ENCODE peak calls at places on chromosomes 5 and 9, in five cellular contexts. X is PC-3; Q is endothelial cell of umbilical vein; A is CD8-positive, alpha-beta T cell; R is prostate gland. H is an unnamed sample. For H3K4me1, the result is how much of the 10 kb centered on the place peaks cover.

GRCh38 chr5:89110916-89111646 is 228.1 kb upstream of the MEF2C start:
- DNase-seq in X (peak), Q (no peak), R (no peak), A (no peak), H (no peak)

GRCh38 chr5:96861044-96861443 is 15.3 kb upstream of the ERAP2 start:
- DNase-seq in X (no peak), Q (no peak), A (no peak), R (no peak), H (no peak)

GRCh38 chr5:141672856-141673813 is 8.9 kb downstream of the ARAP3 start:
- DNase-seq in Q (no peak), A (no peak), R (no peak), X (no peak), H (no peak)

GRCh38 chr9:85258823-85259370 is 482.9 kb downstream of the AGTPBP1 start:
- DNase-seq in Q (peak), R (peak), X (peak), A (no peak), H (peak)

GRCh38 chr5:82314964-82315728 is 37.0 kb upstream of the RPS23 start:
- DNase-seq in A (no peak), R (no peak), Q (no peak), X (no peak), H (no peak)

GRCh38 chr5:65774346-65774745 is 52.3 kb downstream of the NLN start:
- DNase-seq in R (no peak), A (no peak), Q (no peak), X (peak), H (no peak)

GRCh38 chr9:121883281-121884056 is 209.6 kb downstream of the TTLL11 start:
- DNase-seq in Q (peak), R (no peak), X (no peak), A (no peak), H (no peak)

GRCh38 chr5:162801235-162801634 is 636.2 kb upstream of the CCNG1 start:
- DNase-seq in X (no peak), Q (no peak), A (no peak), R (no peak), H (no peak)

GRCh38 chr5:109352475-109352874 is 57.3 kb downstream of the PJA2 start:
- DNase-seq in Q (no peak), X (no peak), A (no peak), R (no peak), H (no peak)

GRCh38 chr5:96243862-96244261 is 189.2 kb downstream of the PCSK1 start:
- DNase-seq in R (no peak), X (no peak), A (no peak), Q (no peak), H (no peak)

GRCh38 chr9:79807966-79808365 is 236.2 kb downstream of the TLE4 start:
- DNase-seq in X (no peak), R (no peak), Q (no peak), A (no peak), H (no peak)

GRCh38 chr5:33997331-33997983 is 10.4 kb downstream of the AMACR start:
- DNase-seq in A (peak), Q (peak), R (peak), X (peak), H (peak)

GRCh38 chr5:72487151-72487550 is 20.1 kb downstream of the ZNF366 start:
- DNase-seq in X (no peak), R (no peak), Q (no peak), A (no peak), H (no peak)

GRCh38 chr9:132988244-132989013 is 9.9 kb downstream of the GFI1B start:
- DNase-seq in R (no peak), X (no peak), A (no peak), Q (no peak), H (no peak)

GRCh38 chr5:52837591-52838001 is 49.9 kb downstream of the ITGA1 start:
- DNase-seq in R (no peak), X (no peak), Q (no peak), A (no peak), H (no peak)
- H3K27ac ChIP-seq in R (peak), X (no peak), Q (peak), A (no peak), H (peak)

GRCh38 chr5:176542596-176543427 is 5.6 kb upstream of the RNF44 start:
- DNase-seq in X (peak), Q (no peak), R (no peak), A (no peak), H (no peak)

GRCh38 chr5:176541338-176542134 is 4.3 kb upstream of the RNF44 start:
- DNase-seq in X (peak), Q (peak), A (peak), R (peak), H (peak)

GRCh38 chr5:176540476-176540899 is 3.3 kb upstream of the RNF44 start:
- DNase-seq in Q (no peak), X (no peak), R (no peak), A (no peak), H (no peak)

GRCh38 chr5:176542135-176542595 is 5.0 kb upstream of the RNF44 start:
- DNase-seq in A (peak), R (no peak), Q (no peak), X (no peak), H (no peak)

GRCh38 chr5:176540956-176541337 is 3.7 kb upstream of the RNF44 start:
- DNase-seq in A (no peak), R (no peak), X (no peak), Q (no peak), H (no peak)
- H3K4me1 ChIP-seq in A (half or more), R (under half), X (under half), Q (under half), H (under half)

DNA sequence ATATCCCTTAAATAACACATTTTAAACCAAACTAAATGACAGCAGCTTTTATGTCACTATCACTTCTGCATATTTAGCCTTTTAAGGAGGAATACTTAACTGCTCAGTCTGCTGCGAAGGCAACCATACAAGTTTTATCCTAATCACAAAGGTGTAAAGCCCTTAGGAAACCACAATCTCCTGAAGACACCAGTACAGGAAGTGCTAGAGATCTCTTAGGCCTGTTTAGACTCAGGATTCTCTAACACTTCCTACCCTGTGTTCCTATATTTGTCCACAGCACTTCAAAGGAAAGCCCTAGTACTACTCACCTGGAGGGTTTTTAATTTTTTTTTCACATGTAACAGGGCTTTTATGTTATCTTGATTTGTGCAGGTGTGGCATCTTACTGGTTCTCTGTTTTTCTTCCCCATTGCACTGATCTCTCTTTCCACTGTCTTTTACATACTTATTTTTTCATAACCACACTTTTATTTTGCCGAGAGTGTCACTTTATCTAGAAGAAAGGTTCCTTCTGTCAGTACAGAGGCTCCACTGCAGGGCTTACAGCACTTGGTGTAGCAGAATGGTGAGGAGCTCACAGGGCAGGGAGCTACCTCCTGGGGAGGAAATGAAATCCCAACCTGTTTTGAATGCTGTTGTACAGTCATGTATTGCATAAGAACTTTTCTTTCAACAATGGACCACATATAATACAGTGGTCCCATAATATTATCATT is 1060.6 kb upstream of the ACO1 start:
- DNase-seq in Q (no peak), R (no peak), A (no peak), X (no peak), H (no peak)
- H3K27ac ChIP-seq in Q (no peak), R (no peak), A (peak), X (no peak), H (no peak)

GRCh38 chr9:86349271-86349670 is 4.9 kb downstream of the TUT7 start:
- DNase-seq in R (no peak), X (peak), Q (peak), A (no peak), H (no peak)

GRCh38 chr9:86352440-86353106 is 1.6 kb downstream of the TUT7 start:
- DNase-seq in X (no peak), Q (peak), A (no peak), R (no peak), H (no peak)

GRCh38 chr9:86353591-86354047 is 591 bp downstream of the TUT7 start:
- DNase-seq in A (peak), X (peak), R (peak), Q (peak), H (no peak)

GRCh38 chr9:86351897-86352296 is 2.3 kb downstream of the TUT7 start:
- DNase-seq in R (no peak), A (no peak), X (no peak), Q (peak), H (no peak)

GRCh38 chr9:86350006-86350755 is 4.0 kb downstream of the TUT7 start:
- DNase-seq in X (no peak), R (no peak), Q (no peak), A (no peak), H (no peak)
- H3K4me1 ChIP-seq in X (under half), R (under half), Q (under half), A (under half), H (half or more)

GRCh38 chr5:3604501-3604900 is 8.9 kb downstream of the IRX1 start:
- DNase-seq in A (no peak), X (no peak), Q (no peak), R (no peak), H (no peak)

GRCh38 chr5:3609120-3609681 is 13.6 kb downstream of the IRX1 start:
- DNase-seq in R (no peak), X (no peak), A (no peak), Q (no peak), H (no peak)

GRCh38 chr5:3605298-3606010 is 9.8 kb downstream of the IRX1 start:
- DNase-seq in A (no peak), X (no peak), Q (no peak), R (no peak), H (no peak)

GRCh38 chr5:3606121-3606831 is 10.6 kb downstream of the IRX1 start:
- DNase-seq in R (no peak), X (no peak), Q (no peak), A (no peak), H (no peak)

DNA sequence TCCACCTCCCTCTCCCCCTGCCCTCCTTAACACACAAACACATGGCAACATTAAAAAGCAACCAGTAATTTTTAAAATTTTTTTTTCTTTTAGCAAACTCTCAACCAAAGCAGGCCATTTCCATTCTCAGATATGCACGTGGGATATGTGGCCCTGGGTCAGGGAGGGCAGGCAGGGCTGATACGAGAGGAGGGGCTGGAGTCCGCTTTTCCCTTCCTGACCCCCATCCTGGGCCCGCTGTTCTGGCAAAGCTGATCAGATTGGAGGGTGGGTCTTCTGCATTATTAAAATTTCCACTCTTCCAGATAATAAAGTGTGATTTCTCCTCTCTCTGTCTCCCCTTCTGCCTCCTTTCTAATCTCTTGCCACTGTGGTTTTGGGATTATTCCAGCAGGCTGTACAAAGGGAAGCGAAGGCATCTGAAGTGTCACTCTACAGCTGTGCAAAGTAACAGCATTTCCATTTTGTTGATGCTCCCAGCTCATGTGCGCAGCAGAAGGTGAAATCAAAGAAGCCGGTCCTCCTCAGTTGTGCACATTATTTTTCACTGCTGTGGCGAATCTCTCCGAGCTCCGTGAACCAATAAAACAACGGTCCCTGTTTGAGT is 12.0 kb downstream of the IRX1 start:
- DNase-seq in R (no peak), X (no peak), A (no peak), Q (no peak), H (no peak)
- H3K27ac ChIP-seq in R (no peak), X (no peak), A (no peak), Q (no peak), H (no peak)

DNA sequence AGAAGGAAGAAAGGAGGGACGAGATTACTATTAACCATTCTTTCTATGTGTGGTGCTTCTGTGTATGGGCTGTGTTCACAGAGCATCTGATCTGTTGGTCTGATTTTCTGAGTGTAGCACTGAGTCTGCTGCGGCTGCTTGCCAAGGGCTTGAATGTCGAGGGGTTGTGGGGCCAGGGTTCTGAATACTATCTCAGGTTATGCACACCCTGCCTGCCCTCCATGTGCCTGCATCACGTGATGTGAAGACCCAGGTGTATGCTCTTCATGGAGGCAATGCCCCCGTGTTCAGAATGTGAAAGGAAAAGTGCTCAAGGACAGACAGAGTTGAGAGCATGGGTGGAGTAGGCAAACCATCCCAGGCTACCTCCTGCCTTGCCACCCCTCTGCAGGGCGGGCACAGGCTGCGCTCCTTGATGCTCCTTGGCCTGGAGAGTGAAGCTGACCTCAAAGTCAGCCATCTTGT is 254.9 kb downstream of the FANCC start:
- DNase-seq in A (no peak), R (no peak), Q (no peak), X (no peak), H (no peak)
- H3K4me1 ChIP-seq in A (under half), R (under half), Q (under half), X (under half), H (half or more)

H was measured in psoas muscle.